ENCODE peak calls at places on chromosomes 7 and 10, in six cellular contexts. O is stimulated activated CD4-positive, alpha-beta T cell treated with anti-CD3 and anti-CD28 coated beads, TNF-alpha, amount 100 ng/mL, for 4 hours; A is neural progenitor cell; M is stimulated activated naive CD8-positive, alpha-beta T cell treated with anti-CD3 and anti-CD28 coated beads, Interleukin-15, Interleukin-2, amounts not matched to agents 100 U/mL and 50 U/mL, for 24 hours; H is effector memory CD4-positive, alpha-beta T cell; Z is fibroblast of the conjunctiva. R is an unnamed sample.
A peak's percentile ranks its signal among the peaks of the same experiment; 100 is the strongest.

GRCh38 chr7:116574025-116574822 is 49.4 kb downstream of the CAV1 start:
- DNase-seq in O (no peak), A (no peak), M (no peak), H (no peak), Z (no peak), R (no peak)

GRCh38 chr7:148664319-148664718 is 34.4 kb upstream of the CUL1 start:
- DNase-seq in O (no peak), A (no peak), M (no peak), H (no peak), Z (peak; percentile 30), R (no peak)

GRCh38 chr7:46764100-46764941 is 817.6 kb downstream of the TNS3 start:
- DNase-seq in O (no peak), A (no peak), M (no peak), H (no peak), Z (peak; percentile 87), R (no peak)

GRCh38 chr10:46218921-46219320 is 67.9 kb upstream of the ANTXRL start:
- DNase-seq in O (no peak), A (no peak), M (no peak), H (no peak), Z (no peak), R (no peak)

GRCh38 chr10:72981028-72981881 is 26.6 kb upstream of the PLA2G12B start:
- DNase-seq in O (no peak), A (no peak), M (no peak), H (no peak), Z (no peak), R (no peak)

GRCh38 chr7:128395748-128396147 is 14.0 kb downstream of the IMPDH1 start:
- DNase-seq in O (no peak), A (no peak), M (no peak), H (no peak), Z (no peak), R (no peak)

GRCh38 chr10:128520191-128520815 is 394.1 kb upstream of the MKI67 start:
- DNase-seq in O (no peak), A (no peak), M (no peak), H (no peak), Z (no peak), R (no peak)

GRCh38 chr10:79149662-79150443 is 81.1 kb downstream of the ZMIZ1 start:
- DNase-seq in O (peak; percentile 9), A (peak; percentile 40), M (peak; percentile 70), H (no peak), Z (peak; percentile 63), R (peak; percentile 89)

GRCh38 chr7:139455789-139456188 is 27.7 kb downstream of the KLRG2 start:
- DNase-seq in O (no peak), A (no peak), M (no peak), H (no peak), Z (no peak), R (no peak)

R was measured in mucosa of descending colon.